ENCODE peak calls at places on chromosomes 7 and 10, in four cellular contexts. B is tibial nerve, E is hepatocyte, G is neural progenitor cell. V is an unnamed sample.

GRCh38 chr7:108351715-108352114 is 104.5 kb downstream of the NRCAM start:
- DNase-seq in B (no peak), E (no peak), G (no peak), V (no peak)

GRCh38 chr7:129764685-129765084 is 153.2 kb downstream of the NRF1 start:
- DNase-seq in B (no peak), E (no peak), G (no peak), V (no peak)

GRCh38 chr7:29342761-29343160 is 148.2 kb downstream of the CHN2 start:
- DNase-seq in B (no peak), E (no peak), G (no peak), V (no peak)

GRCh38 chr7:95396136-95397032 is at the start of gene PON3:
- DNase-seq in B (no peak), E (no peak), G (no peak), V (no peak)

GRCh38 chr7:55485501-55486171 is 86.7 kb downstream of the VOPP1 start:
- DNase-seq in B (no peak), E (no peak), G (no peak), V (no peak)

GRCh38 chr10:132115736-132116135 is 50.0 kb downstream of the JAKMIP3 start:
- DNase-seq in B (no peak), E (no peak), G (no peak), V (no peak)

GRCh38 chr10:43340619-43341018 is 30.8 kb upstream of the FXYD4 start:
- DNase-seq in B (no peak), E (peak; percentile 56), G (no peak), V (no peak)

GRCh38 chr10:114442115-114442630 is 37.9 kb upstream of the AFAP1L2 start:
- DNase-seq in B (no peak), E (no peak), G (no peak), V (no peak)

GRCh38 chr7:91411062-91411461 is 146.8 kb downstream of the FZD1 start:
- DNase-seq in B (no peak), E (no peak), G (no peak), V (no peak)

GRCh38 chr7:128164955-128165670 is 76.0 kb upstream of the LEP start:
- DNase-seq in B (no peak), E (no peak), G (no peak), V (no peak)

GRCh38 chr10:132069849-132070182 is 4.1 kb downstream of the JAKMIP3 start:
- DNase-seq in B (no peak), E (no peak), G (no peak), V (no peak)

GRCh38 chr10:29332761-29333148 is 43.9 kb downstream of the LYZL1 start:
- DNase-seq in B (no peak), E (no peak), G (no peak), V (no peak)

GRCh38 chr7:155795951-155796350 is 16.3 kb downstream of the SHH start:
- DNase-seq in B (no peak), E (no peak), G (no peak), V (no peak)

GRCh38 chr10:23094786-23095403 is 484 bp upstream of the MSRB2 start:
- DNase-seq in B (no peak), E (no peak), G (no peak), V (no peak)

GRCh38 chr7:55571534-55572377 is 546 bp downstream of the VOPP1 start:
- DNase-seq in B (peak; percentile 17), E (peak; percentile 71), G (peak; percentile 80), V (no peak)

GRCh38 chr10:32692174-32692573 is 246.2 kb downstream of the CCDC7 start:
- DNase-seq in B (no peak), E (no peak), G (peak; percentile 2), V (no peak)

GRCh38 chr7:11833431-11833830 is 1.4 kb upstream of the THSD7A start:
- DNase-seq in B (no peak), E (no peak), G (peak; percentile 57), V (no peak)

GRCh38 chr10:54703086-54703485 is 97.9 kb downstream of the PCDH15 start:
- DNase-seq in B (no peak), E (no peak), G (no peak), V (no peak)

GRCh38 chr10:50651808-50652207 is 28.1 kb upstream of the SGMS1 start:
- DNase-seq in B (no peak), E (no peak), G (no peak), V (no peak)

GRCh38 chr7:108134486-108134885 is 4.3 kb upstream of the LAMB4 start:
- DNase-seq in B (no peak), E (no peak), G (no peak), V (no peak)

GRCh38 chr7:132392713-132393112 is 183.6 kb downstream of the PLXNA4 start:
- DNase-seq in B (no peak), E (no peak), G (no peak), V (no peak)

GRCh38 chr10:113680172-113681111 is 730 bp downstream of the CASP7 start:
- DNase-seq in B (peak; percentile 21), E (peak; percentile 48), G (no peak), V (peak; percentile 18)

GRCh38 chr7:77441046-77441445 is 24.9 kb upstream of the GSAP start:
- DNase-seq in B (no peak), E (no peak), G (no peak), V (no peak)

GRCh38 chr10:48389272-48389671 is 82.8 kb downstream of the MAPK8 start:
- DNase-seq in B (no peak), E (no peak), G (no peak), V (no peak)

GRCh38 chr10:80075781-80076180 is 2.7 kb upstream of the TMEM254 start:
- DNase-seq in B (no peak), E (no peak), G (no peak), V (no peak)

GRCh38 chr10:97514344-97514743 is 15.6 kb downstream of the UBTD1 start:
- DNase-seq in B (no peak), E (no peak), G (no peak), V (no peak)

GRCh38 chr10:72277340-72277995 is 3.7 kb downstream of the DDIT4 start:
- DNase-seq in B (no peak), E (no peak), G (no peak), V (no peak)

GRCh38 chr7:138713191-138713590 is 12.0 kb upstream of the SVOPL start:
- DNase-seq in B (no peak), E (no peak), G (no peak), V (no peak)

GRCh38 chr10:116636385-116636784 is 15.6 kb downstream of the PNLIPRP2 start:
- DNase-seq in B (no peak), E (no peak), G (no peak), V (no peak)

GRCh38 chr7:57413529-57414398 is 36.2 kb upstream of the ZNF716 start:
- DNase-seq in B (no peak), E (no peak), G (no peak), V (no peak)

GRCh38 chr10:86079088-86079487 is 287.5 kb downstream of the GRID1 start:
- DNase-seq in B (no peak), E (peak; percentile 79), G (no peak), V (no peak)

GRCh38 chr10:124652701-124653100 is 91.5 kb downstream of the FAM53B start:
- DNase-seq in B (no peak), E (no peak), G (no peak), V (no peak)

GRCh38 chr10:65204999-65205398 is 1683.8 kb downstream of the REEP3 start:
- DNase-seq in B (no peak), E (no peak), G (peak; percentile 48), V (no peak)

GRCh38 chr7:64266341-64266919 is 38.2 kb downstream of the ZNF679 start:
- DNase-seq in B (no peak), E (no peak), G (no peak), V (no peak)
- H3K9me3 ChIP-seq in B (peaks cover 35% of the 10 kb centered on the region), E (peaks cover 6% of the 10 kb centered on the region), G (peaks cover 67% of the 10 kb centered on the region), V (no peaks in the 10 kb centered on the region)

DNA sequence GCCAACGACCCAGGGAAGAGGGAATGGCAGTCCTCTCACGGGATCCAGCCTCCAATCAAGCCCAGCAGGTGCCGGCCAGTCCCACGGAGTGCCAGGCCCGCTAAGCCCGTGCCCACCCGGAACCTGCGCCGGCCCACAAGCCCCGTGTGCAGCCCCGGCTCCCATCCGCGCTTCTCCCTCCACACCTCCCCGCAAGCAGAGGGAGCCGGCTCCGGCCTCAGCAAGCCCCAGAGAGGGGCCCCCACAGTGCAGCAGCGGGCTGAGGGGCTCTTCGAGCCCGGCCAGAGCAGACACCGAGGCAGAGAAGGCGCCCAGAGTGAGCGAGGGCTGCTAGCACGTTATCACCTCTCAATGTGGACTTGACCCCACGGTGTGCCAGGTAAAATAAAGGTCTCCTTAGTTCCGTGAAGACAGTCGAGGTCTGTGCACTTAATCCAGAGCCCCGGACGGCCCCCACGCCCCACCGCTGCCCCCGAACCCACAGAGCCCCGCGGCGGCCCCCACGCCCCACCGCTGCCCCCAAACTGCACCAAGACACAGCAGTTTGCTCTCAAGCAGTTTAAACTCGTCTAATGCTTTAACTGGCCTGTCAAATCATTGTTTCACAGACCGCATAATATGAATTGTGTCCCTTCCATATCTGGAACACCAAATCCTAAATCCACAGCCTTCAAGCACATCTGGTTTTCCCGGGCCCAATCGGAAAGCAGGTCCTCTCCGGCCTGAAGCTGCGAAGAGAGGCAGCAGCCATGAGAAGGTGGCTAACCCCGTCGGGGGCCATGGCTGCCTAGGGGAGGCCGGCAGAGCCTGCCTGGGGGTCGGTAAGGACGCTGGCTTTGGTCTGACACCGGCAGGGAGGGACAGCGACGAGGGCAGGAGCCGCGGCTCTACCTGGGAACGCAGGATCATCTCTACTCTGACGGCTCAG is 307.8 kb downstream of the PTPRN2 start:
- DNase-seq in B (peak; percentile 6), E (no peak), G (no peak), V (no peak)
- H3K9me3 ChIP-seq in B (no peaks in the 10 kb centered on the region), E (no peaks in the 10 kb centered on the region), G (no peaks in the 10 kb centered on the region), V (no peaks in the 10 kb centered on the region)

GRCh38 chr7:51665045-51665785 is 348.6 kb upstream of the COBL start:
- DNase-seq in B (no peak), E (no peak), G (no peak), V (no peak)
- H3K9me3 ChIP-seq in B (no peaks in the 10 kb centered on the region), E (no peaks in the 10 kb centered on the region), G (no peaks in the 10 kb centered on the region), V (no peaks in the 10 kb centered on the region)

DNA sequence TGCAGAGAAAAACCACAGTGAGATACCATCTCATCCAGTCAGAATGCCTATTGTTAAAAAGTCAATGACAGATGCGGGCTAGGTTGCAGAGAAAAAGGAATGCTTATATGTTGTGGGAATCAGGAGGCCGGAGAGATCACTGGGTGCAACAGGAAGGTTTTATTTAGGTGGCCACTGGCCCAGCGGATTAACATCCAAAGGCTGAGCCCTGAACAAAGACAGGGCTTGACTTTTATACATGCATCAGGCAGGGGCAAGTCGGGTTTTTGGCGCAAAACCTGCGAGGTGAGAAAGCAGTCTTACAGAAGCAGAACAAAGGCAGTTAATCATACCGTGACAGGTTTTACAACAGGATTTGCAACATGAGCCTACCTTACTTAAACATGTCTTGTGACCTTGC is 620 bp downstream of the ZNF117 start:
- DNase-seq in B (no peak), E (no peak), G (no peak), V (no peak)
- H3K9me3 ChIP-seq in B (peaks cover 29% of the 10 kb centered on the region), E (peaks cover 30% of the 10 kb centered on the region), G (peaks cover 17% of the 10 kb centered on the region), V (peaks cover 24% of the 10 kb centered on the region)

DNA sequence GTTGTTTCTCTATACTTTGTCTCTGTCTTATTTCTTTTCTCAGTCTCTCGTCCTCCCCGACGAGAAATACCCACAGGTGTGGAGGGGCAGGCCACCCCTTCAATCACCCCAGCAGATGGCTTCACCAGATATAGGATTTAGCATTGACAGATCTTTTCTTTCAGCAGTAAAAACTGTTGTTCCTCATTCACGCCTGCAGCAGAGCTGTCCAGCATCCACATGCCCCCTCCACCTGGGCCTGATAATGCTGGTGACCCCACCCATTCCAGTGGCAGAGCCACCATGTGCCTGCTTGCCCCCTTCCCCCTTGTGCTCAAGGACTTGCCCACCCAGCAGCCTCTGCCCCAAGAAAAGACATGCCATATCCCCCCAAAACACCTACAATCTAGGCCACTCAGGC is 15.5 kb downstream of the FRG2B start:
- DNase-seq in B (no peak), E (no peak), G (no peak), V (no peak)
- H3K9me3 ChIP-seq in B (no peaks in the 10 kb centered on the region), E (peaks cover 4% of the 10 kb centered on the region), G (peaks cover 19% of the 10 kb centered on the region), V (no peaks in the 10 kb centered on the region)

GRCh38 chr7:159016591-159016990 is 128.1 kb downstream of the VIPR2 start:
- DNase-seq in B (no peak), E (no peak), G (no peak), V (no peak)
- H3K9me3 ChIP-seq in B (no peaks in the 10 kb centered on the region), E (no peaks in the 10 kb centered on the region), G (no peaks in the 10 kb centered on the region), V (no peaks in the 10 kb centered on the region)